ENCODE peak calls at places on chromosomes 2 and 18, in six cellular contexts. G is activated effector memory CD4-positive, alpha-beta T cell treated with anti-CD3 and anti-CD28 coated beads, Interleukin-2, amount 50 U/mL, for 16 hours; T is fibroblast of the conjunctiva; B is RWPE1; W is GM23248; E is stimulated activated naive B cell treated with anti-CD40 and anti-IgM and Interleukin-4, amounts not matched to agents 10 μg/mL and 1 μg/mL and 100 μg/mL, for 72 hours. D is an unnamed sample.

GRCh38 chr18:78665644-78666043 is 314.0 kb upstream of the SALL3 start:
- DNase-seq in G (no peak), T (no peak), B (no peak), W (no peak), E (no peak), D (no peak)

GRCh38 chr2:46260305-46260704 is 36.9 kb upstream of the EPAS1 start:
- DNase-seq in G (no peak), T (no peak), B (no peak), W (peak), E (no peak), D (no peak)

GRCh38 chr2:120348134-120349103 is 2.5 kb downstream of the INHBB start:
- DNase-seq in G (no peak), T (no peak), B (no peak), W (no peak), E (no peak), D (no peak)

GRCh38 chr2:150129921-150130320 is 357.5 kb downstream of the RND3 start:
- DNase-seq in G (no peak), T (no peak), B (no peak), W (no peak), E (no peak), D (no peak)

GRCh38 chr2:85430780-85431601 is 12.5 kb downstream of the SH2D6 start:
- DNase-seq in G (no peak), T (no peak), B (no peak), W (no peak), E (no peak), D (no peak)

GRCh38 chr18:77129150-77129551 is 3.4 kb downstream of the MBP start:
- DNase-seq in G (peak), T (no peak), B (no peak), W (peak), E (no peak), D (peak)

GRCh38 chr2:120571015-120571728 is 164.5 kb upstream of the GLI2 start:
- DNase-seq in G (no peak), T (no peak), B (no peak), W (no peak), E (no peak), D (no peak)

GRCh38 chr18:55672574-55673361 is 84.8 kb upstream of the TCF4 start:
- DNase-seq in G (no peak), T (no peak), B (no peak), W (peak), E (no peak), D (no peak)

GRCh38 chr18:45825258-45825744 is at the start of gene SIGLEC15:
- DNase-seq in G (no peak), T (no peak), B (no peak), W (no peak), E (no peak), D (no peak)

GRCh38 chr2:18949871-18950597 is 360.7 kb upstream of the NT5C1B start:
- DNase-seq in G (no peak), T (peak), B (no peak), W (peak), E (no peak), D (no peak)

GRCh38 chr2:35081001-35081628 is 1274.5 kb upstream of the CRIM1 start:
- DNase-seq in G (no peak), T (no peak), B (peak), W (no peak), E (no peak), D (no peak)

GRCh38 chr2:137091704-137092103 is 326.4 kb downstream of the THSD7B start:
- DNase-seq in G (no peak), T (peak), B (no peak), W (no peak), E (no peak), D (no peak)

GRCh38 chr2:128613876-128614275 is 295.2 kb upstream of the HS6ST1 start:
- DNase-seq in G (peak), T (no peak), B (no peak), W (no peak), E (no peak), D (no peak)

GRCh38 chr2:74250189-74250631 is 51.8 kb downstream of the MTHFD2 start:
- DNase-seq in G (peak), T (peak), B (peak), W (peak), E (peak), D (no peak)

GRCh38 chr2:239155806-239156480 is 244.9 kb downstream of the HDAC4 start:
- DNase-seq in G (peak), T (no peak), B (no peak), W (no peak), E (no peak), D (peak)

GRCh38 chr2:187379869-187380268 is 68.2 kb downstream of the CALCRL start:
- DNase-seq in G (no peak), T (no peak), B (no peak), W (no peak), E (no peak), D (no peak)

GRCh38 chr2:54042908-54043620 is 72.3 kb upstream of the PSME4 start:
- DNase-seq in G (no peak), T (no peak), B (no peak), W (no peak), E (no peak), D (no peak)

GRCh38 chr2:19649785-19650380 is 251.9 kb downstream of the TTC32 start:
- DNase-seq in G (no peak), T (peak), B (peak), W (peak), E (no peak), D (peak)

GRCh38 chr18:73975266-73975665 is 172.4 kb downstream of the FBXO15 start:
- DNase-seq in G (no peak), T (no peak), B (no peak), W (no peak), E (no peak), D (no peak)

GRCh38 chr2:163909411-163910080 is 173.7 kb upstream of the FIGN start:
- DNase-seq in G (no peak), T (no peak), B (no peak), W (no peak), E (no peak), D (no peak)

GRCh38 chr18:73214970-73215369 is 347.2 kb upstream of the NETO1 start:
- DNase-seq in G (no peak), T (no peak), B (no peak), W (no peak), E (no peak), D (no peak)

GRCh38 chr2:71880846-71881610 is 266.6 kb downstream of the CYP26B1 start:
- DNase-seq in G (peak), T (peak), B (peak), W (peak), E (no peak), D (peak)

GRCh38 chr2:36530178-36530982 is 67.6 kb downstream of the FEZ2 start:
- DNase-seq in G (no peak), T (peak), B (no peak), W (peak), E (no peak), D (no peak)

GRCh38 chr18:79826966-79827365 is 29.2 kb downstream of the KCNG2 start:
- DNase-seq in G (no peak), T (no peak), B (no peak), W (no peak), E (peak), D (no peak)

GRCh38 chr2:185374878-185375277 is 363.7 kb upstream of the FSIP2 start:
- DNase-seq in G (no peak), T (no peak), B (no peak), W (no peak), E (no peak), D (no peak)